ENCODE peak calls at places on chromosomes 4 and X, in ten cellular contexts. One of them, this sample, is unnamed.

GRCh38 chrX:41036668-41037326 is 48.4 kb upstream of the USP9X start:
- DNase-seq in endodermal cell: no peak
- DNase-seq in effector CD4-positive, alpha-beta T cell: no peak
- DNase-seq in nephron progenitor cell: no peak
- DNase-seq in GM12892: no peak
- DNase-seq in A172: no peak
- DNase-seq in ELR: no peak
- DNase-seq in CD4-positive, CD25-positive, alpha-beta regulatory T cell: no peak
- DNase-seq in T-helper 2 cell: no peak
- DNase-seq in CD4-positive, alpha-beta T cell: no peak
- DNase-seq in this sample: no peak

GRCh38 chr4:66482186-66482585 is 811.9 kb upstream of the EPHA5 start:
- DNase-seq in ELR: peak; percentile 8
- DNase-seq in CD4-positive, alpha-beta T cell: no peak
- DNase-seq in GM12892: no peak
- DNase-seq in endodermal cell: no peak
- DNase-seq in CD4-positive, CD25-positive, alpha-beta regulatory T cell: no peak
- DNase-seq in A172: no peak
- DNase-seq in effector CD4-positive, alpha-beta T cell: no peak
- DNase-seq in nephron progenitor cell: no peak
- DNase-seq in T-helper 2 cell: no peak
- DNase-seq in this sample: no peak

GRCh38 chr4:107640157-107640556 is 79.9 kb downstream of the PAPSS1 start:
- DNase-seq in CD4-positive, alpha-beta T cell: no peak
- DNase-seq in A172: no peak
- DNase-seq in endodermal cell: no peak
- DNase-seq in GM12892: no peak
- DNase-seq in ELR: no peak
- DNase-seq in T-helper 2 cell: no peak
- DNase-seq in CD4-positive, CD25-positive, alpha-beta regulatory T cell: no peak
- DNase-seq in nephron progenitor cell: no peak
- DNase-seq in effector CD4-positive, alpha-beta T cell: no peak
- DNase-seq in this sample: no peak

GRCh38 chr4:6762244-6762615 is 20.3 kb upstream of the KIAA0232 start:
- DNase-seq in GM12892: no peak
- DNase-seq in endodermal cell: no peak
- DNase-seq in A172: no peak
- DNase-seq in effector CD4-positive, alpha-beta T cell: no peak
- DNase-seq in CD4-positive, alpha-beta T cell: no peak
- DNase-seq in T-helper 2 cell: no peak
- DNase-seq in CD4-positive, CD25-positive, alpha-beta regulatory T cell: no peak
- DNase-seq in nephron progenitor cell: no peak
- DNase-seq in ELR: no peak
- DNase-seq in this sample: no peak

GRCh38 chr4:21469438-21470032 is 479.0 kb downstream of the KCNIP4 start:
- DNase-seq in CD4-positive, alpha-beta T cell: no peak
- DNase-seq in A172: peak; percentile 10
- DNase-seq in GM12892: no peak
- DNase-seq in ELR: peak; percentile 34
- DNase-seq in nephron progenitor cell: no peak
- DNase-seq in effector CD4-positive, alpha-beta T cell: no peak
- DNase-seq in T-helper 2 cell: no peak
- DNase-seq in endodermal cell: no peak
- DNase-seq in CD4-positive, CD25-positive, alpha-beta regulatory T cell: no peak
- DNase-seq in this sample: peak; percentile 72

GRCh38 chr4:55840956-55841355 is 12.5 kb upstream of the EXOC1 start:
- DNase-seq in effector CD4-positive, alpha-beta T cell: no peak
- DNase-seq in CD4-positive, CD25-positive, alpha-beta regulatory T cell: no peak
- DNase-seq in CD4-positive, alpha-beta T cell: no peak
- DNase-seq in GM12892: no peak
- DNase-seq in ELR: no peak
- DNase-seq in T-helper 2 cell: no peak
- DNase-seq in nephron progenitor cell: no peak
- DNase-seq in endodermal cell: no peak
- DNase-seq in A172: no peak
- DNase-seq in this sample: no peak

GRCh38 chr4:24521544-24521943 is 62.8 kb downstream of the DHX15 start:
- DNase-seq in GM12892: no peak
- DNase-seq in ELR: no peak
- DNase-seq in endodermal cell: no peak
- DNase-seq in T-helper 2 cell: peak; percentile 22
- DNase-seq in A172: no peak
- DNase-seq in CD4-positive, CD25-positive, alpha-beta regulatory T cell: no peak
- DNase-seq in effector CD4-positive, alpha-beta T cell: no peak
- DNase-seq in nephron progenitor cell: no peak
- DNase-seq in CD4-positive, alpha-beta T cell: no peak
- DNase-seq in this sample: no peak

GRCh38 chr4:5798447-5798846 is 87.4 kb downstream of the EVC start:
- DNase-seq in endodermal cell: no peak
- DNase-seq in effector CD4-positive, alpha-beta T cell: no peak
- DNase-seq in ELR: no peak
- DNase-seq in CD4-positive, alpha-beta T cell: no peak
- DNase-seq in A172: no peak
- DNase-seq in T-helper 2 cell: no peak
- DNase-seq in GM12892: no peak
- DNase-seq in CD4-positive, CD25-positive, alpha-beta regulatory T cell: no peak
- DNase-seq in nephron progenitor cell: no peak
- DNase-seq in this sample: no peak

GRCh38 chrX:54920610-54921426 is at the start of gene TRO:
- DNase-seq in endodermal cell: peak; percentile 85
- DNase-seq in CD4-positive, CD25-positive, alpha-beta regulatory T cell: peak; percentile 4
- DNase-seq in CD4-positive, alpha-beta T cell: no peak
- DNase-seq in GM12892: no peak
- DNase-seq in A172: no peak
- DNase-seq in nephron progenitor cell: peak; percentile 56
- DNase-seq in T-helper 2 cell: peak; percentile 4
- DNase-seq in ELR: no peak
- DNase-seq in effector CD4-positive, alpha-beta T cell: no peak
- DNase-seq in this sample: peak; percentile 38

GRCh38 chr4:108592674-108592986 is 27.7 kb upstream of the RPL34 start:
- DNase-seq in effector CD4-positive, alpha-beta T cell: no peak
- DNase-seq in CD4-positive, alpha-beta T cell: no peak
- DNase-seq in T-helper 2 cell: no peak
- DNase-seq in endodermal cell: no peak
- DNase-seq in A172: no peak
- DNase-seq in nephron progenitor cell: no peak
- DNase-seq in CD4-positive, CD25-positive, alpha-beta regulatory T cell: no peak
- DNase-seq in GM12892: no peak
- DNase-seq in ELR: no peak
- DNase-seq in this sample: peak; percentile 59

GRCh38 chrX:31461266-31461665 is 389.4 kb upstream of the FTHL17 start:
- DNase-seq in effector CD4-positive, alpha-beta T cell: no peak
- DNase-seq in endodermal cell: no peak
- DNase-seq in ELR: no peak
- DNase-seq in nephron progenitor cell: no peak
- DNase-seq in A172: no peak
- DNase-seq in CD4-positive, alpha-beta T cell: no peak
- DNase-seq in T-helper 2 cell: no peak
- DNase-seq in CD4-positive, CD25-positive, alpha-beta regulatory T cell: no peak
- DNase-seq in GM12892: no peak
- DNase-seq in this sample: no peak

GRCh38 chrX:152642931-152643525 is 5.3 kb downstream of the GABRQ start:
- DNase-seq in T-helper 2 cell: no peak
- DNase-seq in GM12892: no peak
- DNase-seq in CD4-positive, alpha-beta T cell: no peak
- DNase-seq in effector CD4-positive, alpha-beta T cell: no peak
- DNase-seq in endodermal cell: no peak
- DNase-seq in CD4-positive, CD25-positive, alpha-beta regulatory T cell: no peak
- DNase-seq in ELR: no peak
- DNase-seq in nephron progenitor cell: no peak
- DNase-seq in A172: no peak
- DNase-seq in this sample: no peak

GRCh38 chrX:9906919-9907318 is 60.2 kb upstream of the CLDN34 start:
- DNase-seq in CD4-positive, alpha-beta T cell: no peak
- DNase-seq in ELR: peak; percentile 41
- DNase-seq in T-helper 2 cell: no peak
- DNase-seq in GM12892: no peak
- DNase-seq in CD4-positive, CD25-positive, alpha-beta regulatory T cell: no peak
- DNase-seq in A172: no peak
- DNase-seq in endodermal cell: peak; percentile 82
- DNase-seq in effector CD4-positive, alpha-beta T cell: no peak
- DNase-seq in nephron progenitor cell: no peak
- DNase-seq in this sample: no peak

GRCh38 chrX:132876509-132876837 is 82.0 kb downstream of the HS6ST2 start:
- DNase-seq in effector CD4-positive, alpha-beta T cell: no peak
- DNase-seq in T-helper 2 cell: no peak
- DNase-seq in GM12892: no peak
- DNase-seq in CD4-positive, alpha-beta T cell: no peak
- DNase-seq in nephron progenitor cell: peak; percentile 63
- DNase-seq in CD4-positive, CD25-positive, alpha-beta regulatory T cell: no peak
- DNase-seq in ELR: no peak
- DNase-seq in endodermal cell: peak; percentile 79
- DNase-seq in A172: no peak
- DNase-seq in this sample: no peak

GRCh38 chrX:15946783-15947550 is 92.4 kb upstream of the AP1S2 start:
- DNase-seq in endodermal cell: peak; percentile 60
- DNase-seq in ELR: peak; percentile 93
- DNase-seq in CD4-positive, CD25-positive, alpha-beta regulatory T cell: no peak
- DNase-seq in nephron progenitor cell: no peak
- DNase-seq in effector CD4-positive, alpha-beta T cell: no peak
- DNase-seq in CD4-positive, alpha-beta T cell: no peak
- DNase-seq in GM12892: no peak
- DNase-seq in T-helper 2 cell: no peak
- DNase-seq in A172: peak; percentile 92
- DNase-seq in this sample: no peak

GRCh38 chrX:11724122-11725017 is 33.7 kb upstream of the MSL3 start:
- DNase-seq in ELR: peak; percentile 53
- DNase-seq in effector CD4-positive, alpha-beta T cell: no peak
- DNase-seq in T-helper 2 cell: peak; percentile 24
- DNase-seq in endodermal cell: no peak
- DNase-seq in A172: peak; percentile 27
- DNase-seq in nephron progenitor cell: peak; percentile 17
- DNase-seq in CD4-positive, CD25-positive, alpha-beta regulatory T cell: peak; percentile 43
- DNase-seq in CD4-positive, alpha-beta T cell: no peak
- DNase-seq in GM12892: no peak
- DNase-seq in this sample: peak; percentile 42

GRCh38 chr4:112145820-112146813 is 863 bp downstream of the FAM241A start:
- DNase-seq in nephron progenitor cell: peak; percentile 73
- DNase-seq in ELR: peak; percentile 58
- DNase-seq in CD4-positive, alpha-beta T cell: peak; percentile 48
- DNase-seq in endodermal cell: peak; percentile 82
- DNase-seq in CD4-positive, CD25-positive, alpha-beta regulatory T cell: peak; percentile 72
- DNase-seq in A172: no peak
- DNase-seq in effector CD4-positive, alpha-beta T cell: peak; percentile 52
- DNase-seq in T-helper 2 cell: peak; percentile 69
- DNase-seq in GM12892: peak; percentile 47
- DNase-seq in this sample: peak; percentile 68

GRCh38 chr4:186104895-186105720 is 604 bp downstream of the FAM149A start:
- DNase-seq in T-helper 2 cell: no peak
- DNase-seq in nephron progenitor cell: peak; percentile 63
- DNase-seq in A172: no peak
- DNase-seq in GM12892: peak; percentile 39
- DNase-seq in CD4-positive, alpha-beta T cell: peak; percentile 5
- DNase-seq in effector CD4-positive, alpha-beta T cell: no peak
- DNase-seq in endodermal cell: peak; percentile 81
- DNase-seq in ELR: no peak
- DNase-seq in CD4-positive, CD25-positive, alpha-beta regulatory T cell: no peak
- DNase-seq in this sample: peak; percentile 58

GRCh38 chrX:50081282-50081955 is 119.4 kb downstream of the AKAP4 start:
- DNase-seq in CD4-positive, alpha-beta T cell: no peak
- DNase-seq in effector CD4-positive, alpha-beta T cell: no peak
- DNase-seq in CD4-positive, CD25-positive, alpha-beta regulatory T cell: peak; percentile 3
- DNase-seq in A172: no peak
- DNase-seq in ELR: peak; percentile 9
- DNase-seq in nephron progenitor cell: peak; percentile 16
- DNase-seq in endodermal cell: peak; percentile 76
- DNase-seq in T-helper 2 cell: peak; percentile 1
- DNase-seq in GM12892: no peak
- DNase-seq in this sample: peak; percentile 70

GRCh38 chr4:7902101-7902553 is 37.5 kb downstream of the AFAP1 start:
- DNase-seq in CD4-positive, CD25-positive, alpha-beta regulatory T cell: no peak
- DNase-seq in CD4-positive, alpha-beta T cell: no peak
- DNase-seq in GM12892: no peak
- DNase-seq in ELR: no peak
- DNase-seq in T-helper 2 cell: no peak
- DNase-seq in nephron progenitor cell: no peak
- DNase-seq in effector CD4-positive, alpha-beta T cell: no peak
- DNase-seq in endodermal cell: no peak
- DNase-seq in A172: no peak
- DNase-seq in this sample: no peak

GRCh38 chr4:106775636-106776035 is 260.5 kb downstream of the DKK2 start:
- DNase-seq in effector CD4-positive, alpha-beta T cell: no peak
- DNase-seq in T-helper 2 cell: no peak
- DNase-seq in A172: no peak
- DNase-seq in CD4-positive, alpha-beta T cell: no peak
- DNase-seq in nephron progenitor cell: no peak
- DNase-seq in GM12892: no peak
- DNase-seq in ELR: no peak
- DNase-seq in CD4-positive, CD25-positive, alpha-beta regulatory T cell: no peak
- DNase-seq in endodermal cell: no peak
- DNase-seq in this sample: no peak

GRCh38 chr4:156672924-156673323 is 298.7 kb downstream of the PDGFC start:
- DNase-seq in CD4-positive, CD25-positive, alpha-beta regulatory T cell: no peak
- DNase-seq in CD4-positive, alpha-beta T cell: no peak
- DNase-seq in nephron progenitor cell: no peak
- DNase-seq in GM12892: no peak
- DNase-seq in T-helper 2 cell: no peak
- DNase-seq in ELR: peak; percentile 79
- DNase-seq in A172: peak; percentile 16
- DNase-seq in endodermal cell: peak; percentile 43
- DNase-seq in effector CD4-positive, alpha-beta T cell: no peak
- DNase-seq in this sample: no peak

GRCh38 chr4:155952546-155952945 is 1.1 kb downstream of the CTSO start:
- DNase-seq in endodermal cell: no peak
- DNase-seq in nephron progenitor cell: no peak
- DNase-seq in A172: peak; percentile 31
- DNase-seq in effector CD4-positive, alpha-beta T cell: no peak
- DNase-seq in CD4-positive, alpha-beta T cell: no peak
- DNase-seq in ELR: peak; percentile 47
- DNase-seq in T-helper 2 cell: no peak
- DNase-seq in GM12892: no peak
- DNase-seq in CD4-positive, CD25-positive, alpha-beta regulatory T cell: no peak
- DNase-seq in this sample: no peak

GRCh38 chr4:128228778-128229457 is 58.7 kb downstream of the PGRMC2 start:
- DNase-seq in GM12892: no peak
- DNase-seq in T-helper 2 cell: no peak
- DNase-seq in ELR: peak; percentile 20
- DNase-seq in nephron progenitor cell: no peak
- DNase-seq in endodermal cell: no peak
- DNase-seq in CD4-positive, alpha-beta T cell: no peak
- DNase-seq in CD4-positive, CD25-positive, alpha-beta regulatory T cell: no peak
- DNase-seq in effector CD4-positive, alpha-beta T cell: no peak
- DNase-seq in A172: no peak
- DNase-seq in this sample: peak; percentile 71

GRCh38 chrX:78574306-78574705 is 84.8 kb downstream of the RTL3 start:
- DNase-seq in CD4-positive, alpha-beta T cell: no peak
- DNase-seq in GM12892: no peak
- DNase-seq in nephron progenitor cell: no peak
- DNase-seq in CD4-positive, CD25-positive, alpha-beta regulatory T cell: no peak
- DNase-seq in T-helper 2 cell: no peak
- DNase-seq in endodermal cell: no peak
- DNase-seq in A172: no peak
- DNase-seq in effector CD4-positive, alpha-beta T cell: no peak
- DNase-seq in ELR: no peak
- DNase-seq in this sample: no peak

GRCh38 chr4:78634011-78634664 is 82.6 kb downstream of the ANXA3 start:
- DNase-seq in CD4-positive, alpha-beta T cell: no peak
- DNase-seq in GM12892: no peak
- DNase-seq in CD4-positive, CD25-positive, alpha-beta regulatory T cell: no peak
- DNase-seq in ELR: no peak
- DNase-seq in A172: no peak
- DNase-seq in nephron progenitor cell: no peak
- DNase-seq in endodermal cell: no peak
- DNase-seq in T-helper 2 cell: peak; percentile 23
- DNase-seq in effector CD4-positive, alpha-beta T cell: no peak
- DNase-seq in this sample: no peak

GRCh38 chr4:100420571-100420970 is 97.3 kb downstream of the EMCN start:
- DNase-seq in ELR: peak; percentile 8
- DNase-seq in A172: no peak
- DNase-seq in endodermal cell: no peak
- DNase-seq in CD4-positive, alpha-beta T cell: no peak
- DNase-seq in effector CD4-positive, alpha-beta T cell: no peak
- DNase-seq in CD4-positive, CD25-positive, alpha-beta regulatory T cell: no peak
- DNase-seq in nephron progenitor cell: no peak
- DNase-seq in T-helper 2 cell: no peak
- DNase-seq in GM12892: no peak
- DNase-seq in this sample: no peak

GRCh38 chr4:89438102-89438831 is 130.7 kb upstream of the GPRIN3 start:
- DNase-seq in CD4-positive, alpha-beta T cell: peak; percentile 29
- DNase-seq in A172: peak; percentile 69
- DNase-seq in CD4-positive, CD25-positive, alpha-beta regulatory T cell: peak; percentile 70
- DNase-seq in ELR: peak; percentile 57
- DNase-seq in endodermal cell: peak; percentile 87
- DNase-seq in effector CD4-positive, alpha-beta T cell: peak; percentile 3
- DNase-seq in T-helper 2 cell: peak; percentile 73
- DNase-seq in GM12892: peak; percentile 16
- DNase-seq in nephron progenitor cell: peak; percentile 35
- DNase-seq in this sample: peak; percentile 62